ENCODE peak calls at places on chromosome 14, in six cellular contexts. R is NCI-H460; U is GM12891; X is hippocampal formation; N is HuH-7.5; Z is activated T-helper 9 cell treated with anti-CD3 and anti-CD28 coated beads, Interleukin-2, amount 50 U/mL, for 16 hours. V is an unnamed sample.
A peak's percentile ranks its signal among the peaks of the same experiment; 100 is the strongest.

GRCh38 chr14:33992274-33993050 is 41.6 kb upstream of the EGLN3 start:
- DNase-seq in R (no peak), U (no peak), X (no peak), N (no peak), Z (no peak), V (no peak)

GRCh38 chr14:88013750-88014349 is 8.9 kb downstream of the GPR65 start:
- DNase-seq in R (peak; percentile 80), U (no peak), X (peak; percentile 41), N (peak; percentile 12), Z (no peak), V (peak; percentile 30)

GRCh38 chr14:60092516-60092915 is 793 bp downstream of the PCNX4 start:
- DNase-seq in R (no peak), U (no peak), X (no peak), N (peak; percentile 10), Z (no peak), V (no peak)

GRCh38 chr14:36226164-36226563 is 49.6 kb upstream of the PTCSC3 start:
- DNase-seq in R (no peak), U (no peak), X (no peak), N (no peak), Z (no peak), V (no peak)

GRCh38 chr14:89826581-89826980 is 127.9 kb downstream of the EFCAB11 start:
- DNase-seq in R (no peak), U (no peak), X (no peak), N (no peak), Z (no peak), V (no peak)

GRCh38 chr14:104316121-104316722 is 177.8 kb downstream of the KIF26A start:
- DNase-seq in R (no peak), U (no peak), X (no peak), N (no peak), Z (no peak), V (no peak)

GRCh38 chr14:47490353-47490752 is 185.1 kb downstream of the MDGA2 start:
- DNase-seq in R (no peak), U (no peak), X (no peak), N (no peak), Z (no peak), V (no peak)

GRCh38 chr14:103527408-103528157 is 1.4 kb upstream of the TRMT61A start:
- DNase-seq in R (no peak), U (no peak), X (no peak), N (no peak), Z (no peak), V (no peak)

GRCh38 chr14:44404599-44405349 is 102.3 kb downstream of the FSCB start:
- DNase-seq in R (no peak), U (no peak), X (no peak), N (no peak), Z (no peak), V (no peak)

GRCh38 chr14:90384543-90384911 is 12.3 kb upstream of the CALM1 start:
- DNase-seq in R (no peak), U (no peak), X (no peak), N (no peak), Z (no peak), V (no peak)

GRCh38 chr14:100406505-100407131 is 83.5 kb downstream of the SLC25A47 start:
- DNase-seq in R (peak; percentile 96), U (no peak), X (no peak), N (no peak), Z (peak; percentile 10), V (peak; percentile 45)

GRCh38 chr14:54572316-54572715 is 5.4 kb downstream of the SAMD4A start:
- DNase-seq in R (no peak), U (no peak), X (no peak), N (peak; percentile 33), Z (no peak), V (no peak)

GRCh38 chr14:21168055-21168454 is 12.2 kb upstream of the OR5AU1 start:
- DNase-seq in R (no peak), U (no peak), X (no peak), N (no peak), Z (no peak), V (no peak)

GRCh38 chr14:76089151-76089550 is 62.6 kb upstream of the GPATCH2L start:
- DNase-seq in R (no peak), U (no peak), X (no peak), N (no peak), Z (no peak), V (no peak)

GRCh38 chr14:88791629-88792571 is 853 bp downstream of the EML5 start:
- DNase-seq in R (no peak), U (peak; percentile 2), X (peak; percentile 11), N (no peak), Z (peak; percentile 9), V (no peak)

GRCh38 chr14:67486890-67487289 is 1.6 kb downstream of the TMEM229B start:
- DNase-seq in R (no peak), U (no peak), X (no peak), N (no peak), Z (no peak), V (no peak)

GRCh38 chr14:96797943-96798349 is 764 bp downstream of the VRK1 start:
- DNase-seq in R (no peak), U (peak; percentile 24), X (no peak), N (peak; percentile 24), Z (no peak), V (peak; percentile 11)

GRCh38 chr14:105927661-105928060 is 401.3 kb downstream of the TMEM121 start:
- DNase-seq in R (no peak), U (no peak), X (no peak), N (no peak), Z (no peak), V (no peak)

GRCh38 chr14:63493246-63493645 is 49.9 kb downstream of the PPP2R5E start:
- DNase-seq in R (no peak), U (no peak), X (no peak), N (no peak), Z (no peak), V (no peak)

GRCh38 chr14:104445086-104445485 is 134.5 kb upstream of the C14orf180 start:
- DNase-seq in R (no peak), U (no peak), X (no peak), N (no peak), Z (no peak), V (no peak)

GRCh38 chr14:69643430-69644200 is 32.2 kb downstream of the SUSD6 start:
- DNase-seq in R (no peak), U (no peak), X (no peak), N (peak; percentile 38), Z (peak; percentile 61), V (peak; percentile 50)

GRCh38 chr14:55109846-55110245 is 19.2 kb upstream of the LGALS3 start:
- DNase-seq in R (no peak), U (no peak), X (no peak), N (no peak), Z (no peak), V (no peak)

GRCh38 chr14:77738559-77739250 is 22.3 kb downstream of the SNW1 start:
- DNase-seq in R (no peak), U (no peak), X (no peak), N (no peak), Z (peak; percentile 12), V (no peak)

GRCh38 chr14:97846156-97846555 is 1049.0 kb downstream of the VRK1 start:
- DNase-seq in R (no peak), U (no peak), X (no peak), N (no peak), Z (no peak), V (no peak)

GRCh38 chr14:34018564-34019244 is 67.8 kb upstream of the EGLN3 start:
- DNase-seq in R (no peak), U (no peak), X (no peak), N (no peak), Z (no peak), V (no peak)

V was measured in activated gamma-delta T cell treated with Interleukin-2 at 50 U/mL for 16 hours.